ENCODE peak calls at places on chromosomes 4 and X, in nine cellular contexts. T is upper lobe of left lung, A is tibial nerve, B is ovary, J is GM12878, F is suprapubic skin, P is sigmoid colon, X is SK-N-SH, H is stomach. E is an unnamed sample. For H3K4me1, the result is how much of the 10 kb centered on the place peaks cover.

GRCh38 chr4:7860600-7861158 is 79.0 kb downstream of the AFAP1 start:
- DNase-seq in X (no peak), T (no peak), A (no peak), H (no peak), B (no peak), P (peak), F (no peak), J (no peak), E (no peak)

GRCh38 chrX:48083212-48083611 is 11.8 kb upstream of the ZNF630 start:
- DNase-seq in F (no peak), B (peak), A (peak), H (peak), T (peak), P (no peak), X (peak), J (no peak), E (peak)

GRCh38 chr4:26330186-26330787 is 9.5 kb downstream of the RBPJ start:
- DNase-seq in J (no peak), B (no peak), P (no peak), A (peak), H (no peak), F (no peak), T (no peak), X (peak), E (no peak)

GRCh38 chrX:121886557-121886956 is 839.1 kb downstream of the GLUD2 start:
- DNase-seq in J (no peak), P (no peak), H (no peak), A (no peak), T (no peak), F (no peak), X (no peak), B (no peak), E (no peak)

GRCh38 chr4:113743690-113744089 is 17.8 kb downstream of the CAMK2D start:
- DNase-seq in P (no peak), A (no peak), H (no peak), J (no peak), X (no peak), B (no peak), T (no peak), F (no peak), E (no peak)

GRCh38 chrX:136586386-136586785 is 54.4 kb downstream of the VGLL1 start:
- DNase-seq in J (no peak), P (no peak), F (no peak), T (no peak), B (no peak), A (no peak), X (no peak), H (no peak), E (no peak)

GRCh38 chr4:105637409-105638258 is 70.9 kb downstream of the INTS12 start:
- DNase-seq in F (peak), X (peak), B (peak), H (peak), J (peak), P (peak), A (peak), T (peak), E (peak)

GRCh38 chr4:2939383-2940243 is 23.6 kb downstream of the NOP14 start:
- DNase-seq in J (no peak), T (peak), X (no peak), P (peak), B (peak), A (no peak), F (peak), H (peak), E (peak)

GRCh38 chrX:153643431-153644351 is 3.3 kb upstream of the DUSP9 start:
- DNase-seq in P (peak), F (no peak), A (no peak), T (no peak), H (no peak), B (no peak), J (no peak), X (peak), E (no peak)

GRCh38 chrX:65035451-65035779 is 59.2 kb upstream of the ZC4H2 start:
- DNase-seq in A (peak), X (peak), T (peak), B (peak), P (no peak), H (peak), J (no peak), F (peak), E (peak)

GRCh38 chr4:24321151-24321550 is 263.2 kb downstream of the DHX15 start:
- DNase-seq in J (no peak), H (no peak), T (no peak), F (no peak), B (no peak), X (no peak), P (no peak), A (no peak), E (no peak)

DNA sequence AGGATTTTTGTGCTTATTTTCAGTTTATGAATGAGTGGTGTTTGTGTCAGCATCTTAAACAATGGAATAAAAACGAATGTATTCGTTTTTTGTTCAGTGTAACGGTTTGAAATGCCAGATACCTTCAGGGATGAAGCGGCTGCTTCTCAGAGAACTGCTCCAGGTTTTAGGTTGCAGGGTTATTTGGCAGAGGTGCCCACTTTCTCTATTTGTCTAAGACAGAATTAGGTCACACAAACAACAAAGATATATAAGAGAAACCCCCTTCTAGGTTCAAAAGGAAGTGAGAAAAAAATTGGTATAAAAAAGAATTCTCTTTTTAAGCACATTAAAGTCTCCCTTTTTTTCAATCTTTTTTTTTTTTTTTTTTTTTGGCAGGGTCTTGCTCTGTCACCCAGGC is 98.9 kb downstream of the MFAP3L start:
- DNase-seq in P (no peak), A (no peak), F (no peak), T (no peak), J (no peak), H (no peak), X (no peak), B (no peak), E (no peak)
- H3K4me1 ChIP-seq in P (under half), A (under half), F (under half), T (under half), J (under half), H (under half), X (under half), B (under half), E (under half)

GRCh38 chr4:43360296-43360695 is 467.8 kb downstream of the GRXCR1 start:
- DNase-seq in P (no peak), B (no peak), J (no peak), X (no peak), H (no peak), A (no peak), T (no peak), F (no peak), E (no peak)

GRCh38 chr4:43357252-43357974 is 464.9 kb downstream of the GRXCR1 start:
- DNase-seq in J (no peak), B (no peak), A (no peak), T (no peak), X (no peak), H (no peak), P (no peak), F (no peak), E (no peak)

GRCh38 chr4:43362875-43363636 is 470.5 kb downstream of the GRXCR1 start:
- DNase-seq in X (no peak), A (no peak), F (no peak), T (no peak), B (no peak), J (no peak), H (no peak), P (no peak), E (no peak)
- TF ChIP-seq EP300 in X (no peak), A (no peak), F (no peak), T (no peak), B (no peak), J (no peak), H (no peak), P (no peak), E (no peak)

GRCh38 chr4:52173470-52174055 is 122.5 kb downstream of the SPATA18 start:
- DNase-seq in P (no peak), T (no peak), A (peak), B (peak), H (no peak), F (no peak), J (no peak), X (no peak), E (no peak)

GRCh38 chr4:52172166-52172565 is 121.1 kb downstream of the SPATA18 start:
- DNase-seq in X (no peak), H (no peak), B (no peak), F (no peak), P (no peak), J (no peak), T (no peak), A (no peak), E (no peak)
- TF ChIP-seq CTCF in X (peak), H (no peak), B (no peak), F (no peak), P (no peak), J (peak), T (peak), A (no peak), E (peak)

GRCh38 chrX:41518841-41519220 is 71.7 kb downstream of the NYX start:
- DNase-seq in T (no peak), F (no peak), P (no peak), A (no peak), J (no peak), H (no peak), X (peak), B (peak), E (no peak)

GRCh38 chrX:41522071-41522470 is 74.9 kb downstream of the NYX start:
- DNase-seq in F (no peak), H (no peak), A (no peak), P (no peak), J (no peak), X (no peak), B (no peak), T (no peak), E (no peak)

GRCh38 chrX:41526925-41527324 is 79.8 kb downstream of the NYX start:
- DNase-seq in A (no peak), H (no peak), X (no peak), J (no peak), T (no peak), B (no peak), P (no peak), F (no peak), E (no peak)

GRCh38 chrX:41526268-41526667 is 79.1 kb downstream of the NYX start:
- DNase-seq in B (no peak), A (no peak), H (no peak), P (no peak), F (no peak), J (no peak), X (no peak), T (no peak), E (no peak)

GRCh38 chrX:41522681-41523080 is 75.5 kb downstream of the NYX start:
- DNase-seq in F (no peak), A (no peak), B (no peak), H (no peak), J (no peak), P (no peak), X (no peak), T (no peak), E (no peak)
- H3K4me1 ChIP-seq in F (under half), A (under half), B (under half), H (under half), J (under half), P (under half), X (under half), T (under half), E (under half)

E was measured in transverse colon.